ENCODE peak calls at places on chromosomes 1 and 21, in five cellular contexts. S, U, Q, E and M are unnamed samples.

GRCh38 chr1:9320520-9321479 is 28.1 kb downstream of the SPSB1 start:
- DNase-seq in S (no peak), U (no peak), E (no peak), Q (no peak), M (no peak)

GRCh38 chr1:8424539-8425116 is 106.7 kb downstream of the SLC45A1 start:
- DNase-seq in E (peak), Q (no peak), S (no peak), U (peak), M (peak)

GRCh38 chr21:39660191-39660590 is 47.5 kb downstream of the B3GALT5 start:
- DNase-seq in Q (no peak), U (no peak), S (no peak), E (no peak), M (no peak)

GRCh38 chr1:65795311-65795710 is 2.6 kb downstream of the PDE4B start:
- DNase-seq in U (no peak), E (no peak), Q (no peak), S (no peak), M (no peak)

GRCh38 chr1:109840011-109840629 is 70.5 kb upstream of the CSF1 start:
- DNase-seq in U (no peak), E (no peak), Q (no peak), S (no peak), M (no peak)

GRCh38 chr1:40383488-40384412 is 10.2 kb downstream of the SMAP2 start:
- DNase-seq in U (no peak), Q (no peak), E (no peak), S (no peak), M (peak)

GRCh38 chr1:228101994-228102790 is 933 bp downstream of the C1orf35 start:
- DNase-seq in E (peak), Q (peak), U (no peak), S (no peak), M (no peak)

GRCh38 chr1:159945483-159946241 is at the start of gene IGSF9:
- DNase-seq in Q (peak), E (peak), U (peak), S (no peak), M (peak)

GRCh38 chr1:223143760-223144248 is 756 bp upstream of the TLR5 start:
- DNase-seq in Q (no peak), S (no peak), U (peak), E (no peak), M (no peak)

GRCh38 chr1:154442006-154442740 is 37.0 kb downstream of the IL6R start:
- DNase-seq in U (no peak), S (no peak), Q (no peak), E (no peak), M (no peak)

GRCh38 chr1:109171646-109172045 is 42.1 kb upstream of the SARS1 start:
- DNase-seq in E (no peak), U (no peak), S (no peak), Q (no peak), M (no peak)